ENCODE peak calls at places on chromosomes 12 and 14, in five cellular contexts. One of them, this sample, is unnamed. For H3K4me1, the result is how much of the 10 kb centered on the place peaks cover.

GRCh38 chr12:56931474-56931978 is 2.7 kb downstream of the SDR9C7 start:
- DNase-seq in IMR-90: peak
- DNase-seq in H9: no peak
- DNase-seq in HepG2: peak
- DNase-seq in spleen: no peak
- DNase-seq in this sample: no peak

GRCh38 chr14:55047301-55048053 is 4.0 kb upstream of the MAPK1IP1L start:
- DNase-seq in IMR-90: no peak
- DNase-seq in H9: no peak
- DNase-seq in HepG2: no peak
- DNase-seq in spleen: no peak
- DNase-seq in this sample: no peak

GRCh38 chr12:53596920-53597363 is 29.2 kb downstream of the ATF7 start:
- DNase-seq in IMR-90: peak
- DNase-seq in H9: no peak
- DNase-seq in HepG2: no peak
- DNase-seq in spleen: no peak
- DNase-seq in this sample: no peak

GRCh38 chr12:107782067-107782466 is 7.6 kb downstream of the ASCL4 start:
- DNase-seq in IMR-90: no peak
- DNase-seq in H9: no peak
- DNase-seq in HepG2: no peak
- DNase-seq in spleen: no peak
- DNase-seq in this sample: no peak

GRCh38 chr14:32076278-32077080 is 625 bp upstream of the ARHGAP5 start:
- DNase-seq in IMR-90: peak
- DNase-seq in H9: peak
- DNase-seq in HepG2: peak
- DNase-seq in spleen: peak
- DNase-seq in this sample: peak

GRCh38 chr14:57375156-57375555 is 15.2 kb upstream of the NAA30 start:
- DNase-seq in IMR-90: no peak
- DNase-seq in H9: no peak
- DNase-seq in HepG2: no peak
- DNase-seq in spleen: no peak
- DNase-seq in this sample: no peak

GRCh38 chr12:75943730-75944096 is 87.9 kb downstream of the PHLDA1 start:
- DNase-seq in IMR-90: no peak
- DNase-seq in H9: no peak
- DNase-seq in HepG2: peak
- DNase-seq in spleen: no peak
- DNase-seq in this sample: no peak

GRCh38 chr12:46361667-46362034 is 10.9 kb downstream of the SLC38A2 start:
- DNase-seq in IMR-90: no peak
- DNase-seq in H9: no peak
- DNase-seq in HepG2: no peak
- DNase-seq in spleen: no peak
- DNase-seq in this sample: no peak

GRCh38 chr12:69428351-69429048 is 41.7 kb upstream of the FRS2 start:
- DNase-seq in IMR-90: peak
- DNase-seq in H9: no peak
- DNase-seq in HepG2: no peak
- DNase-seq in spleen: no peak
- DNase-seq in this sample: no peak

GRCh38 chr12:89883630-89884364 is 175.2 kb upstream of the ATP2B1 start:
- DNase-seq in IMR-90: peak
- DNase-seq in H9: peak
- DNase-seq in HepG2: no peak
- DNase-seq in spleen: no peak
- DNase-seq in this sample: no peak

GRCh38 chr12:114288071-114288470 is 117.9 kb downstream of the TBX5 start:
- DNase-seq in IMR-90: peak
- DNase-seq in H9: no peak
- DNase-seq in HepG2: no peak
- DNase-seq in spleen: no peak
- DNase-seq in this sample: no peak

GRCh38 chr12:4120316-4120920 is 153.1 kb upstream of the CCND2 start:
- DNase-seq in IMR-90: no peak
- DNase-seq in H9: no peak
- DNase-seq in HepG2: no peak
- DNase-seq in spleen: no peak
- DNase-seq in this sample: peak

GRCh38 chr12:128534906-128535305 is 267.9 kb downstream of the TMEM132C start:
- DNase-seq in IMR-90: no peak
- DNase-seq in H9: no peak
- DNase-seq in HepG2: no peak
- DNase-seq in spleen: no peak
- DNase-seq in this sample: no peak

GRCh38 chr14:103194256-103195045 is 71.2 kb downstream of the TNFAIP2 start:
- DNase-seq in IMR-90: peak
- DNase-seq in H9: no peak
- DNase-seq in HepG2: peak
- DNase-seq in spleen: no peak
- DNase-seq in this sample: no peak

GRCh38 chr14:100246809-100247428 is 8.0 kb downstream of the YY1 start:
- DNase-seq in IMR-90: peak
- DNase-seq in H9: peak
- DNase-seq in HepG2: peak
- DNase-seq in spleen: no peak
- DNase-seq in this sample: no peak

GRCh38 chr12:116484807-116485206 is 74.4 kb upstream of the MAP1LC3B2 start:
- DNase-seq in IMR-90: no peak
- DNase-seq in H9: no peak
- DNase-seq in HepG2: no peak
- DNase-seq in spleen: no peak
- DNase-seq in this sample: no peak

GRCh38 chr12:30694971-30695326 is 720 bp downstream of the IPO8 start:
- DNase-seq in IMR-90: peak
- DNase-seq in H9: peak
- DNase-seq in HepG2: peak
- DNase-seq in spleen: peak
- DNase-seq in this sample: peak

DNA sequence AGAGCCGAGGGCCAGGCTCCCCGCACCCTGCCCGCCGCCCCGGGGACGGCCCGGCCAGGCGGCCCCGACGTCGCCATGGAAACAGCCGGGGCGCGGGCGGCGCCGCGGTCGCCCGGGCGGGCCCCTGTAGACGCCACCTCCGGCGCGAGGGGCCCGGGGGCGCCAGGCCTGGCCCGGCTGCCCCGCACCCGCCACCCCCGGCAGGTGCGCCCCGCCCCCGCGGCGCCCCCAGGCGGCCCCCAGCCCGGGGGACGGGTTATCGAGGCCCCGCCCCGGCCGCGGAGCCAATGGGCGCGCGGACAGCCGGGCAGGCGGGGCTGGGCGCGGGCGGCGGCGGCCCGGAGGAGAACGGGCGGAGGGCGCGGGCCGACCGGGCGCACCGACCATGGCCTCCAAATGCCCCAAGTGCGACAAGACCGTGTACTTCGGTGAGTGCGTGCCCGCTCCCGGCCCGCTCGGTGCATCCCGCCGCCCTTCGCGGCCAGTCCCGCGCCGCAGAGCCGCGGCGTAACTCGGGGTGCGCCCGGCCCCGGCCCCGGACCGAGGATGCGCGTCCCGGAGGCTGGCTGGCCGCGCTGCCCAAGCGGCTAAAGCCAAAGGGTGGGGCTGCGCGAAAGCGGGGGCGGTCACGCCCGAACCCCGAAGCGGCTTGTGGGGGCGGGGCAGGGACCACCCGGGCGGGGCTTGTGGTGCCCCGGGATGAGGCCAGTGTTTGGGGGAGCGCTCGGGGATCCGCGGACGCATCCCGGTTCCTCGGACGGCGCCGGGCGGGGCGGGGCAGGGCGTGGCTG is at the start of gene CRIP2:
- DNase-seq in IMR-90: peak
- DNase-seq in H9: no peak
- DNase-seq in HepG2: no peak
- DNase-seq in spleen: no peak
- DNase-seq in this sample: no peak
- H3K4me1 ChIP-seq in IMR-90: under half
- H3K4me1 ChIP-seq in H9: under half
- H3K4me1 ChIP-seq in HepG2: under half
- H3K4me1 ChIP-seq in spleen: half or more
- H3K4me1 ChIP-seq in this sample: half or more

GRCh38 chr14:66378712-66379111 is 107.5 kb upstream of the CCDC196 start:
- DNase-seq in IMR-90: no peak
- DNase-seq in H9: no peak
- DNase-seq in HepG2: no peak
- DNase-seq in spleen: no peak
- DNase-seq in this sample: no peak
- H3K27ac ChIP-seq in IMR-90: no peak
- H3K27ac ChIP-seq in H9: no peak
- H3K27ac ChIP-seq in HepG2: no peak
- H3K27ac ChIP-seq in spleen: no peak
- H3K27ac ChIP-seq in this sample: no peak

GRCh38 chr14:74981833-74982232 is 20.9 kb upstream of the EIF2B2 start:
- DNase-seq in IMR-90: no peak
- DNase-seq in H9: peak
- DNase-seq in HepG2: no peak
- DNase-seq in spleen: no peak
- DNase-seq in this sample: no peak
- H3K4me1 ChIP-seq in IMR-90: under half
- H3K4me1 ChIP-seq in H9: under half
- H3K4me1 ChIP-seq in HepG2: under half
- H3K4me1 ChIP-seq in spleen: under half
- H3K4me1 ChIP-seq in this sample: under half

GRCh38 chr12:12520278-12520677 is 42.4 kb downstream of the DUSP16 start:
- DNase-seq in IMR-90: no peak
- DNase-seq in H9: no peak
- DNase-seq in HepG2: no peak
- DNase-seq in spleen: no peak
- DNase-seq in this sample: no peak
- H3K27ac ChIP-seq in IMR-90: no peak
- H3K27ac ChIP-seq in H9: no peak
- H3K27ac ChIP-seq in HepG2: no peak
- H3K27ac ChIP-seq in spleen: no peak
- H3K27ac ChIP-seq in this sample: peak

GRCh38 chr14:75200451-75200850 is 24.0 kb upstream of the TMED10 start:
- DNase-seq in IMR-90: no peak
- DNase-seq in H9: peak
- DNase-seq in HepG2: no peak
- DNase-seq in spleen: peak
- DNase-seq in this sample: no peak

GRCh38 chr14:75205586-75205985 is 29.2 kb upstream of the TMED10 start:
- DNase-seq in IMR-90: peak
- DNase-seq in H9: no peak
- DNase-seq in HepG2: no peak
- DNase-seq in spleen: peak
- DNase-seq in this sample: peak

GRCh38 chr14:75201087-75201486 is 24.7 kb upstream of the TMED10 start:
- DNase-seq in IMR-90: no peak
- DNase-seq in H9: no peak
- DNase-seq in HepG2: no peak
- DNase-seq in spleen: no peak
- DNase-seq in this sample: no peak

GRCh38 chr14:75204106-75204505 is 27.7 kb upstream of the TMED10 start:
- DNase-seq in IMR-90: no peak
- DNase-seq in H9: no peak
- DNase-seq in HepG2: no peak
- DNase-seq in spleen: peak
- DNase-seq in this sample: no peak

GRCh38 chr14:75202671-75203070 is 26.3 kb upstream of the TMED10 start:
- DNase-seq in IMR-90: no peak
- DNase-seq in H9: no peak
- DNase-seq in HepG2: no peak
- DNase-seq in spleen: peak
- DNase-seq in this sample: no peak
- H3K4me1 ChIP-seq in IMR-90: under half
- H3K4me1 ChIP-seq in H9: under half
- H3K4me1 ChIP-seq in HepG2: under half
- H3K4me1 ChIP-seq in spleen: under half
- H3K4me1 ChIP-seq in this sample: under half